ENCODE peak calls at places on chromosomes 5 and 9, in seven cellular contexts. N, P, I, D, G, Y and U are unnamed samples. For H3K4me1, the result is how much of the 10 kb centered on the place peaks cover.

GRCh38 chr9:68851657-68852056 is 146.6 kb downstream of the PIP5K1B start:
- DNase-seq in N (no peak), G (no peak), Y (no peak), I (no peak), D (no peak), P (no peak), U (no peak)

GRCh38 chr9:85713897-85714296 is 27.9 kb downstream of the AGTPBP1 start:
- DNase-seq in P (no peak), N (no peak), D (no peak), Y (no peak), G (no peak), I (no peak), U (no peak)

GRCh38 chr9:126879288-126879687 is 18.8 kb downstream of the ZBTB34 start:
- DNase-seq in G (no peak), Y (no peak), P (no peak), N (no peak), D (no peak), I (no peak), U (no peak)

GRCh38 chr5:137630972-137631370 is 104.9 kb downstream of the KLHL3 start:
- DNase-seq in N (no peak), P (peak), Y (no peak), G (peak), D (no peak), I (no peak), U (no peak)

GRCh38 chr9:3880851-3881250 is 355.1 kb upstream of the RFX3 start:
- DNase-seq in I (no peak), Y (no peak), N (no peak), D (no peak), G (no peak), P (no peak), U (no peak)

GRCh38 chr5:159047081-159047480 is 52.6 kb downstream of the EBF1 start:
- DNase-seq in G (no peak), I (no peak), Y (no peak), D (no peak), N (no peak), P (no peak), U (no peak)

GRCh38 chr5:2752059-2752874 is 790 bp upstream of the IRX2 start:
- DNase-seq in Y (no peak), N (no peak), D (no peak), I (no peak), G (peak), P (peak), U (no peak)

GRCh38 chr9:91825866-91826265 is 124.2 kb downstream of the ROR2 start:
- DNase-seq in Y (no peak), D (no peak), P (no peak), N (no peak), G (no peak), I (no peak), U (no peak)

GRCh38 chr9:98839166-98839565 is 31.7 kb downstream of the GALNT12 start:
- DNase-seq in I (no peak), Y (no peak), D (no peak), P (no peak), G (no peak), N (no peak), U (no peak)

GRCh38 chr5:17360879-17361278 is 137.2 kb upstream of the TAF11L2 start:
- DNase-seq in G (peak), Y (no peak), N (no peak), D (no peak), I (no peak), P (no peak), U (no peak)

GRCh38 chr9:103714992-103715391 is 379.1 kb upstream of the SMC2 start:
- DNase-seq in D (no peak), N (no peak), P (no peak), G (peak), I (no peak), Y (no peak), U (no peak)

GRCh38 chr9:132456241-132456640 is 46.2 kb downstream of the CFAP77 start:
- DNase-seq in I (no peak), Y (no peak), N (no peak), P (no peak), D (no peak), G (no peak), U (no peak)

GRCh38 chr5:96657068-96657467 is 5.1 kb upstream of the CAST start:
- DNase-seq in P (no peak), N (no peak), I (peak), Y (no peak), G (no peak), D (peak), U (no peak)

GRCh38 chr5:127959152-127959764 is 124.3 kb upstream of the SLC12A2 start:
- DNase-seq in G (no peak), N (peak), I (no peak), Y (no peak), D (peak), P (peak), U (peak)

GRCh38 chr9:100437860-100438805 is 11.2 kb downstream of the MSANTD3 start:
- DNase-seq in Y (peak), D (peak), G (peak), I (peak), P (peak), N (no peak), U (peak)

GRCh38 chr9:78904686-78905085 is 607.8 kb downstream of the PSAT1 start:
- DNase-seq in I (no peak), D (no peak), G (no peak), Y (no peak), N (no peak), P (no peak), U (no peak)

GRCh38 chr9:77433675-77434445 is 214.3 kb downstream of the GNA14 start:
- DNase-seq in D (peak), P (peak), Y (peak), I (peak), G (peak), N (peak), U (peak)

GRCh38 chr9:10251490-10251889 is 361.3 kb downstream of the PTPRD start:
- DNase-seq in N (no peak), Y (no peak), G (no peak), D (no peak), I (no peak), P (no peak), U (no peak)

GRCh38 chr5:147075187-147075586 is 159.6 kb upstream of the STK32A start:
- DNase-seq in P (no peak), G (no peak), D (no peak), N (no peak), I (no peak), Y (no peak), U (no peak)

GRCh38 chr5:53027913-53028312 is 38.8 kb downstream of the ITGA2 start:
- DNase-seq in I (no peak), P (no peak), Y (peak), G (no peak), N (no peak), D (no peak), U (no peak)

GRCh38 chr9:111301195-111301594 is 28.8 kb downstream of the OR2K2 start:
- DNase-seq in P (no peak), D (no peak), G (no peak), N (no peak), Y (no peak), I (no peak), U (no peak)

GRCh38 chr9:101336091-101336490 is 48.7 kb downstream of the BAAT start:
- DNase-seq in D (no peak), Y (no peak), N (no peak), G (no peak), I (no peak), P (no peak), U (no peak)

GRCh38 chr9:120393386-120394057 is 186.4 kb downstream of the CDK5RAP2 start:
- DNase-seq in N (no peak), Y (no peak), I (no peak), G (no peak), D (no peak), P (no peak), U (peak)

GRCh38 chr5:113163328-113163727 is 186.7 kb downstream of the DCP2 start:
- DNase-seq in I (no peak), D (no peak), P (no peak), G (no peak), N (no peak), Y (no peak), U (no peak)

GRCh38 chr5:132257131-132258101 is at the start of gene PDLIM4:
- DNase-seq in G (peak), N (no peak), I (no peak), Y (peak), P (no peak), D (no peak), U (no peak)

GRCh38 chr9:83403864-83404263 is 134.3 kb downstream of the FRMD3 start:
- DNase-seq in I (no peak), G (peak), N (no peak), Y (no peak), P (no peak), D (no peak), U (no peak)

GRCh38 chr5:1041225-1042186 is 32.9 kb downstream of the NKD2 start:
- DNase-seq in P (no peak), I (no peak), D (no peak), G (no peak), Y (no peak), N (no peak), U (no peak)

GRCh38 chr9:29456940-29457339 is 1883.7 kb upstream of the C9orf72 start:
- DNase-seq in I (no peak), Y (no peak), N (no peak), G (no peak), D (no peak), P (no peak), U (no peak)

GRCh38 chr5:2014058-2014610 is 131.4 kb upstream of the IRX4 start:
- DNase-seq in D (no peak), I (no peak), G (no peak), Y (peak), P (no peak), N (no peak), U (no peak)

GRCh38 chr5:132961887-132962286 is 1.5 kb downstream of the AFF4 start:
- DNase-seq in Y (no peak), P (no peak), N (no peak), G (no peak), I (no peak), D (no peak), U (no peak)

GRCh38 chr9:131670247-131670681 is 69.6 kb downstream of the RAPGEF1 start:
- DNase-seq in N (peak), P (no peak), D (peak), G (no peak), Y (peak), I (no peak), U (no peak)

GRCh38 chr5:10946050-10946449 is 185.0 kb upstream of the DAP start:
- DNase-seq in D (no peak), N (no peak), I (no peak), P (no peak), Y (no peak), G (no peak), U (no peak)

GRCh38 chr9:24657387-24657786 is 111.7 kb upstream of the IZUMO3 start:
- DNase-seq in D (no peak), I (no peak), P (no peak), N (no peak), Y (no peak), G (no peak), U (no peak)

GRCh38 chr5:150075806-150076205 is 10.5 kb downstream of the CSF1R start:
- DNase-seq in P (no peak), G (peak), N (no peak), D (no peak), I (no peak), Y (no peak), U (no peak)
- H3K4me1 ChIP-seq in P (under half), G (under half), N (under half), D (under half), I (under half), Y (under half), U (under half)

DNA sequence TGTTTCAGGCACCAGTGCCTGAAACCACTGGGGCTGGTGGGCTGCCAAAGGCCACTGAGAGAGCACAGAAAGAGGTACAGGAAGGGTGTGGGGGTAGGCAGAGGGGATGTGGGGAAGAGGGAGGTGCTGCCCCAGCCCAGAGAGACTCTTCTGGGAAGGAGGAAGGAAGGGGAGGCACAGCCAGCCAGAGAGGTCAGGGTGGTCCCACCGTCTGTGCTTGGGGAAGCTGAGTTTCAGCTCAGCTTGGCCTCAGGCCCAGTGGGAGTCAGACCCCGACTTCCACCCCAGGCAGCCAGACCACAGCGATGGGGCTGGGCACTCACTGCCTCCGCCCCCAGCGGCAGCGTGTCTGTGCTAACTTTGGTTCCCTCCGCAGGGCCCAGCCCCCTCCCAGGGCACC is 8.7 kb upstream of the PHYKPL start:
- DNase-seq in I (no peak), D (no peak), G (no peak), Y (peak), N (peak), P (no peak), U (peak)
- H3K4me1 ChIP-seq in I (under half), D (under half), G (under half), Y (under half), N (under half), P (under half), U (under half)

GRCh38 chr9:136531186-136531903 is 14.5 kb downstream of the NOTCH1 start:
- DNase-seq in P (no peak), I (no peak), D (no peak), N (no peak), G (no peak), Y (no peak), U (no peak)

GRCh38 chr9:136531904-136532798 is 13.7 kb downstream of the NOTCH1 start:
- DNase-seq in G (no peak), P (no peak), Y (no peak), D (no peak), N (no peak), I (no peak), U (no peak)

GRCh38 chr9:136533775-136534157 is 12.1 kb downstream of the NOTCH1 start:
- DNase-seq in P (peak), N (no peak), Y (peak), I (peak), G (no peak), D (no peak), U (no peak)

GRCh38 chr9:136534396-136534795 is 11.5 kb downstream of the NOTCH1 start:
- DNase-seq in N (no peak), G (no peak), I (no peak), D (no peak), P (no peak), Y (no peak), U (no peak)

DNA sequence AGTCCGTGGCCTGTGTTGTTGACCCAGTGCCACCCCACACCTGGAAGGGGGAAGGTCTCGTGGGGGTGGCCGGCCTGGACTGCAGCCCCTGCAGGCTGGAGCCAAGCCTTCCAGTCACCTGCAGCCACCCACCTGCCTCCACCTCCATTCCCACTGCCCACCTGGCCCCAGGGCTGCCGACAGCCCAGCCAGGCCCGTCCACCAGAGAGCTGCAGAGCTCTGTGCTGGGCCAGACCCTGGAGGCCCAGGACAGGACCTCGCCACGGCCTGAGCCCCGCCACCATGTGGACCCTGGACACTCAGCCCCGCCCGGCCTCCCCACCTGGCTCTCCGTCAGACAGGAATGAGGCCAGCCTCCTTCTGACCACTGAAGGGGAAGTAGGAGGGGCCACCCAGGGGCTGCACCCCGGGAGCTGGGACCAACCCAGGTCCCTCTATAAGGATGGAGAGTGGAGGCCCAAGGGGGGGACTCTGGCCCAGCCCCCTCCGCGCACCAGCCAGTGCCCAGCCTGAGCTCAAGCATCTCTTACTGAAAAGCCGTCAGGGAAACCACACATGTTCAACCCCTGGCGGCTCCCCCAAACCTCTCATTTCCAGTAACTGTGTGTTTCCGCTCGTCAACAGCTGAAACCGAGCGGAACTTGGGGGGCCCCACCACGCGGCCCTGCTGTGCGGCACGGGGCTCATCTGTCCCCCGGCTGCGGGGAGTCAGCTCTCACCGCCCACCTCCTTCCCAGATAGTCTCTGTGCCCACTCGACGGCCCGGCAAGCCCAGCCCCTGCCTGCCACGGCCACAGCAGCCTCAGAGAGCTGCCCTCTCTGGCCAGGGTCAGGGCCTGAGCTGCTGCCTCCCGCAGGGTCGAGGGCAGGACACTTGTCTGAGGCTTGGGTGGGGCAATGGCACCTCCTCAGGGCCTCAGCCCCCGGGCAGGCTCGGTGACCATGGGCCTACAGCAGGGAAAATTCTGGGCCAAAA is 12.8 kb downstream of the NOTCH1 start:
- DNase-seq in G (no peak), P (no peak), N (no peak), D (no peak), Y (no peak), I (peak), U (peak)
- H3K4me1 ChIP-seq in G (under half), P (under half), N (under half), D (half or more), Y (under half), I (half or more), U (half or more)

DNA sequence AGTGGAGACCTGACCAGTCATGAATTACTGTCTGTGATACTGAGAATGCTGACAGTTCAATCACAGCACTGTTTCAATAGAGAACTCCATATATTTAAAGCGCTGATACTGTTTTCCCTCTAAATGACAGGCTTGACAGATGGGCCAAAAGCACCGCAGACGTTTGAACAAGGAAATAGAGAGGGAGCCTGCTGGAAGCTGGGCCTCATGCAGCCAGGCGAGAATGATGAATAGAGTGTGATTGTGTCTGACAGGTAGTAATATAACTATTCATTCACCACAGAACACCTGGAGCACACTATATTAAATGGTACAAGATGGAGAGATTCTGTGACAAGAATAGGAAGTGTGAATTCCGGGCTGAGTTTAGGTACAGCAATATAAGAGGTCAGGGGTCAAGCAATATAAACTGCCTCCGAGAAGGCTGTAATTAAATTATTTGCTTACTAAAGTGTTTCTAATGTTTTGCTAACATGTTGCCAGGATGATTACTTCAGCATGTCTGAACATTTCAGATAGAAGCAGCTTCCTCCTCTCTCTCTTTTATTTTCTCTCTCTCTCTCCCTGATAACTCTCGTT is 297.7 kb downstream of the CSNK1G3 start:
- DNase-seq in N (no peak), Y (no peak), P (no peak), G (no peak), D (no peak), I (no peak), U (no peak)
- H3K4me1 ChIP-seq in N (under half), Y (under half), P (under half), G (under half), D (under half), I (under half), U (under half)

GRCh38 chr9:129495422-129496186 is 125.3 kb downstream of the C9orf50 start:
- DNase-seq in Y (peak), I (peak), D (peak), N (peak), G (peak), P (peak), U (peak)
- H3K4me1 ChIP-seq in Y (under half), I (under half), D (half or more), N (under half), G (under half), P (under half), U (under half)

GRCh38 chr5:5487961-5488360 is 65.5 kb downstream of the ICE1 start:
- DNase-seq in N (no peak), P (no peak), I (no peak), Y (no peak), G (no peak), D (no peak), U (no peak)
- H3K4me1 ChIP-seq in N (under half), P (under half), I (under half), Y (under half), G (under half), D (under half), U (under half)

GRCh38 chr9:95015569-95015968 is 289.1 kb downstream of the AOPEP start:
- DNase-seq in G (no peak), N (no peak), Y (no peak), D (no peak), I (no peak), P (no peak), U (no peak)

GRCh38 chr9:95014917-95015316 is 288.4 kb downstream of the AOPEP start:
- DNase-seq in Y (no peak), I (no peak), G (no peak), P (no peak), D (no peak), N (no peak), U (no peak)

GRCh38 chr9:95018099-95018927 is 291.8 kb downstream of the AOPEP start:
- DNase-seq in N (no peak), I (no peak), G (peak), Y (no peak), P (no peak), D (peak), U (no peak)

GRCh38 chr9:95017062-95017461 is 290.6 kb downstream of the AOPEP start:
- DNase-seq in I (no peak), D (no peak), P (no peak), Y (no peak), N (no peak), G (no peak), U (no peak)

DNA sequence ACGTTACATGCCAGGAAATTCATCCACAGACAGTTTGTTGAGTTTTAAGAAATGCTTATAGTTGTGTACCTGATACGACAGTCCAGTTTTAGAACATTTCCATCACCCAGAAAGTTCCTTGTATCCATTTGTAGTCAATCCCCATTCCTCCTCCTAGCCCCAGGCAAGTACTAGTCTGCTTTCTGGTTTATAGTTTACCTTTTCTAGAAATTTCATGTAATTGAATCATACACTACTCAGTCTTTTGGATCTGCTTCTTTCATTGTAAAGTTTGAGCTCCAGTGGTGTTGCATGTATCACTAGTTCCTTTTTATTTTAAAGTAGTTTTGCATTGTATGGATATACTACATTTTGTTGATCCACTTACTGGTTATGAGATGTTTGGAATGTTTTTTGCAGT is 291.2 kb downstream of the AOPEP start:
- DNase-seq in P (no peak), D (no peak), I (no peak), Y (no peak), G (no peak), N (no peak), U (no peak)
- H3K4me1 ChIP-seq in P (under half), D (half or more), I (under half), Y (under half), G (under half), N (under half), U (under half)

DNA sequence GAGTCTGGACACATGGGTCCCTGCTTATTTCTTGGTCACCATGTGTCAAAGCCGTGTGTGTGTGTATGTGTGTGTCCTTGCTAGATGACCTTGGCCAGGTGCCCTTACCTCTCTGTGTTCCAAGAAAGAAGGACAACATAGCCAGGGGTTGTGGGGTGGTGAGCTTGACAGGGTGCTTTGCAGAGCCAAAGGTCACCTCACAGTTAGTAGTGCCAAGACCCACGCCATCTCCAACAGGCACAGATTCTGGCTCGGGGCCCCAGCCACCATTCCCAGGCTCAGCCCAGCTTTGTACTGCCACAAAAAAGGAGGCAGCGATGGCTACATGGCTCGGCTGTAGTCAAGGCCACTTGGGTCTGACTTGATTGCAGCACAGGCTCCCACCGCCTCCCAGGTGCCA is 39.5 kb downstream of the CXXC5 start:
- DNase-seq in I (no peak), N (peak), P (no peak), G (no peak), Y (no peak), D (no peak), U (no peak)
- H3K4me1 ChIP-seq in I (under half), N (half or more), P (under half), G (under half), Y (under half), D (half or more), U (under half)